ENCODE peak calls at places on chromosomes 5 and 9, in six cellular contexts. One of them, this sample, is unnamed.

GRCh38 chr5:58016329-58016728 is 443.6 kb downstream of the PLK2 start:
- DNase-seq in astrocyte of the spinal cord: no peak
- DNase-seq in B cell: no peak
- DNase-seq in aorta: no peak
- DNase-seq in COR-L47: no peak
- DNase-seq in NCI-H1930: no peak
- DNase-seq in this sample: peak

GRCh38 chr9:72415163-72415562 is 50.2 kb upstream of the ZFAND5 start:
- DNase-seq in astrocyte of the spinal cord: no peak
- DNase-seq in B cell: no peak
- DNase-seq in aorta: no peak
- DNase-seq in COR-L47: no peak
- DNase-seq in NCI-H1930: no peak
- DNase-seq in this sample: no peak

GRCh38 chr9:114387678-114388431 is at the start of gene AKNA:
- DNase-seq in astrocyte of the spinal cord: peak
- DNase-seq in B cell: peak
- DNase-seq in aorta: peak
- DNase-seq in COR-L47: no peak
- DNase-seq in NCI-H1930: no peak
- DNase-seq in this sample: peak

GRCh38 chr5:171425596-171426244 is 6.3 kb downstream of the FGF18 start:
- DNase-seq in astrocyte of the spinal cord: no peak
- DNase-seq in B cell: no peak
- DNase-seq in aorta: no peak
- DNase-seq in COR-L47: no peak
- DNase-seq in NCI-H1930: no peak
- DNase-seq in this sample: no peak

GRCh38 chr9:76759726-76760125 is 4.5 kb upstream of the PCA3 start:
- DNase-seq in astrocyte of the spinal cord: no peak
- DNase-seq in B cell: peak
- DNase-seq in aorta: no peak
- DNase-seq in COR-L47: peak
- DNase-seq in NCI-H1930: no peak
- DNase-seq in this sample: peak

GRCh38 chr5:180802325-180803180 is at the start of gene MGAT1:
- DNase-seq in astrocyte of the spinal cord: peak
- DNase-seq in B cell: peak
- DNase-seq in aorta: peak
- DNase-seq in COR-L47: peak
- DNase-seq in NCI-H1930: no peak
- DNase-seq in this sample: peak

GRCh38 chr5:111063709-111064322 is 7.7 kb upstream of the TSLP start:
- DNase-seq in astrocyte of the spinal cord: no peak
- DNase-seq in B cell: no peak
- DNase-seq in aorta: no peak
- DNase-seq in COR-L47: peak
- DNase-seq in NCI-H1930: no peak
- DNase-seq in this sample: no peak

GRCh38 chr9:124475158-124475867 is 25.1 kb downstream of the ADGRD2 start:
- DNase-seq in astrocyte of the spinal cord: no peak
- DNase-seq in B cell: no peak
- DNase-seq in aorta: no peak
- DNase-seq in COR-L47: no peak
- DNase-seq in NCI-H1930: no peak
- DNase-seq in this sample: no peak

GRCh38 chr5:175123542-175123941 is 320.4 kb downstream of the DRD1 start:
- DNase-seq in astrocyte of the spinal cord: no peak
- DNase-seq in B cell: no peak
- DNase-seq in aorta: no peak
- DNase-seq in COR-L47: no peak
- DNase-seq in NCI-H1930: no peak
- DNase-seq in this sample: no peak

GRCh38 chr5:151018846-151019245 is 1.5 kb upstream of the GPX3 start:
- DNase-seq in astrocyte of the spinal cord: no peak
- DNase-seq in B cell: no peak
- DNase-seq in aorta: no peak
- DNase-seq in COR-L47: no peak
- DNase-seq in NCI-H1930: no peak
- DNase-seq in this sample: no peak

GRCh38 chr5:103511554-103511885 is 51.1 kb downstream of the NUDT12 start:
- DNase-seq in astrocyte of the spinal cord: peak
- DNase-seq in B cell: no peak
- DNase-seq in aorta: no peak
- DNase-seq in COR-L47: no peak
- DNase-seq in NCI-H1930: no peak
- DNase-seq in this sample: no peak

GRCh38 chr5:135162661-135163265 is 128.7 kb upstream of the PITX1 start:
- DNase-seq in astrocyte of the spinal cord: no peak
- DNase-seq in B cell: no peak
- DNase-seq in aorta: no peak
- DNase-seq in COR-L47: no peak
- DNase-seq in NCI-H1930: no peak
- DNase-seq in this sample: peak

GRCh38 chr5:89241186-89241585 is 358.2 kb upstream of the MEF2C start:
- DNase-seq in astrocyte of the spinal cord: peak
- DNase-seq in B cell: no peak
- DNase-seq in aorta: no peak
- DNase-seq in COR-L47: no peak
- DNase-seq in NCI-H1930: no peak
- DNase-seq in this sample: no peak

GRCh38 chr5:177476531-177477233 is 3.2 kb upstream of the DBN1 start:
- DNase-seq in astrocyte of the spinal cord: peak
- DNase-seq in B cell: no peak
- DNase-seq in aorta: peak
- DNase-seq in COR-L47: no peak
- DNase-seq in NCI-H1930: no peak
- DNase-seq in this sample: no peak

GRCh38 chr5:61449756-61450155 is 117.7 kb downstream of the ZSWIM6 start:
- DNase-seq in astrocyte of the spinal cord: no peak
- DNase-seq in B cell: no peak
- DNase-seq in aorta: no peak
- DNase-seq in COR-L47: no peak
- DNase-seq in NCI-H1930: no peak
- DNase-seq in this sample: peak

GRCh38 chr5:15001512-15001911 is 129.9 kb upstream of the ANKH start:
- DNase-seq in astrocyte of the spinal cord: no peak
- DNase-seq in B cell: no peak
- DNase-seq in aorta: no peak
- DNase-seq in COR-L47: no peak
- DNase-seq in NCI-H1930: no peak
- DNase-seq in this sample: peak

GRCh38 chr5:16568875-16569580 is 47.8 kb downstream of the RETREG1 start:
- DNase-seq in astrocyte of the spinal cord: peak
- DNase-seq in B cell: no peak
- DNase-seq in aorta: no peak
- DNase-seq in COR-L47: peak
- DNase-seq in NCI-H1930: no peak
- DNase-seq in this sample: peak

GRCh38 chr5:93054424-93055165 is 526.4 kb downstream of the NR2F1-AS1 start:
- DNase-seq in astrocyte of the spinal cord: no peak
- DNase-seq in B cell: no peak
- DNase-seq in aorta: no peak
- DNase-seq in COR-L47: no peak
- DNase-seq in NCI-H1930: no peak
- DNase-seq in this sample: no peak

GRCh38 chr5:2334686-2335085 is 416.8 kb downstream of the IRX2 start:
- DNase-seq in astrocyte of the spinal cord: no peak
- DNase-seq in B cell: no peak
- DNase-seq in aorta: no peak
- DNase-seq in COR-L47: no peak
- DNase-seq in NCI-H1930: no peak
- DNase-seq in this sample: no peak

GRCh38 chr9:10251490-10251889 is 361.3 kb downstream of the PTPRD start:
- DNase-seq in astrocyte of the spinal cord: peak
- DNase-seq in B cell: no peak
- DNase-seq in aorta: no peak
- DNase-seq in COR-L47: no peak
- DNase-seq in NCI-H1930: no peak
- DNase-seq in this sample: no peak

GRCh38 chr5:109945723-109946480 is 256.2 kb downstream of the MAN2A1 start:
- DNase-seq in astrocyte of the spinal cord: no peak
- DNase-seq in B cell: no peak
- DNase-seq in aorta: no peak
- DNase-seq in COR-L47: no peak
- DNase-seq in NCI-H1930: no peak
- DNase-seq in this sample: no peak

GRCh38 chr9:128945798-128946501 is 1.5 kb downstream of the DOLK start:
- DNase-seq in astrocyte of the spinal cord: no peak
- DNase-seq in B cell: no peak
- DNase-seq in aorta: peak
- DNase-seq in COR-L47: no peak
- DNase-seq in NCI-H1930: no peak
- DNase-seq in this sample: no peak

GRCh38 chr5:175698401-175699115 is 40.7 kb downstream of the HRH2 start:
- DNase-seq in astrocyte of the spinal cord: no peak
- DNase-seq in B cell: no peak
- DNase-seq in aorta: no peak
- DNase-seq in COR-L47: no peak
- DNase-seq in NCI-H1930: no peak
- DNase-seq in this sample: no peak

GRCh38 chr9:100937377-100937776 is 91.2 kb upstream of the PLPPR1 start:
- DNase-seq in astrocyte of the spinal cord: no peak
- DNase-seq in B cell: no peak
- DNase-seq in aorta: no peak
- DNase-seq in COR-L47: no peak
- DNase-seq in NCI-H1930: no peak
- DNase-seq in this sample: no peak

GRCh38 chr9:119483153-119483552 is 113.9 kb upstream of the BRINP1 start:
- DNase-seq in astrocyte of the spinal cord: no peak
- DNase-seq in B cell: no peak
- DNase-seq in aorta: no peak
- DNase-seq in COR-L47: no peak
- DNase-seq in NCI-H1930: no peak
- DNase-seq in this sample: no peak

GRCh38 chr9:124410321-124410913 is 4.8 kb downstream of the PSMB7 start:
- DNase-seq in astrocyte of the spinal cord: peak
- DNase-seq in B cell: no peak
- DNase-seq in aorta: no peak
- DNase-seq in COR-L47: no peak
- DNase-seq in NCI-H1930: no peak
- DNase-seq in this sample: no peak

GRCh38 chr5:127313847-127314473 is 23.4 kb downstream of the MEGF10 start:
- DNase-seq in astrocyte of the spinal cord: peak
- DNase-seq in B cell: peak
- DNase-seq in aorta: peak
- DNase-seq in COR-L47: peak
- DNase-seq in NCI-H1930: peak
- DNase-seq in this sample: peak

GRCh38 chr5:163473613-163474243 is 13.3 kb downstream of the HMMR start:
- DNase-seq in astrocyte of the spinal cord: peak
- DNase-seq in B cell: no peak
- DNase-seq in aorta: no peak
- DNase-seq in COR-L47: no peak
- DNase-seq in NCI-H1930: no peak
- DNase-seq in this sample: peak

GRCh38 chr5:90093931-90094485 is 315.5 kb downstream of the CETN3 start:
- DNase-seq in astrocyte of the spinal cord: no peak
- DNase-seq in B cell: no peak
- DNase-seq in aorta: no peak
- DNase-seq in COR-L47: no peak
- DNase-seq in NCI-H1930: no peak
- DNase-seq in this sample: no peak

GRCh38 chr5:74919041-74919440 is 52.9 kb upstream of the FAM169A start:
- DNase-seq in astrocyte of the spinal cord: no peak
- DNase-seq in B cell: no peak
- DNase-seq in aorta: no peak
- DNase-seq in COR-L47: no peak
- DNase-seq in NCI-H1930: no peak
- DNase-seq in this sample: no peak

GRCh38 chr5:4882186-4882585 is 257.9 kb upstream of the ADAMTS16 start:
- DNase-seq in astrocyte of the spinal cord: no peak
- DNase-seq in B cell: no peak
- DNase-seq in aorta: no peak
- DNase-seq in COR-L47: no peak
- DNase-seq in NCI-H1930: no peak
- DNase-seq in this sample: peak

GRCh38 chr9:125911861-125912260 is 164.7 kb downstream of the PBX3 start:
- DNase-seq in astrocyte of the spinal cord: peak
- DNase-seq in B cell: no peak
- DNase-seq in aorta: no peak
- DNase-seq in COR-L47: no peak
- DNase-seq in NCI-H1930: peak
- DNase-seq in this sample: no peak

GRCh38 chr5:117041926-117042595 is 467.4 kb upstream of the SEMA6A start:
- DNase-seq in astrocyte of the spinal cord: no peak
- DNase-seq in B cell: no peak
- DNase-seq in aorta: no peak
- DNase-seq in COR-L47: no peak
- DNase-seq in NCI-H1930: no peak
- DNase-seq in this sample: no peak

GRCh38 chr5:145867806-145868205 is 5.0 kb downstream of the GRXCR2 start:
- DNase-seq in astrocyte of the spinal cord: no peak
- DNase-seq in B cell: no peak
- DNase-seq in aorta: no peak
- DNase-seq in COR-L47: no peak
- DNase-seq in NCI-H1930: no peak
- DNase-seq in this sample: no peak

GRCh38 chr5:76351577-76351976 is 51.5 kb upstream of the IQGAP2 start:
- DNase-seq in astrocyte of the spinal cord: no peak
- DNase-seq in B cell: peak
- DNase-seq in aorta: no peak
- DNase-seq in COR-L47: no peak
- DNase-seq in NCI-H1930: no peak
- DNase-seq in this sample: no peak

GRCh38 chr5:81752644-81752963 is 1.7 kb upstream of the SSBP2 start:
- DNase-seq in astrocyte of the spinal cord: no peak
- DNase-seq in B cell: no peak
- DNase-seq in aorta: no peak
- DNase-seq in COR-L47: no peak
- DNase-seq in NCI-H1930: no peak
- DNase-seq in this sample: no peak